ENCODE peak calls at places on chromosome 20, in seven cellular contexts. One of them, this sample, is unnamed.
A peak's percentile ranks its signal among the peaks of the same experiment; 100 is the strongest.

GRCh38 chr20:41231136-41231535 is 86.4 kb downstream of the ZHX3 start:
- DNase-seq in transverse colon: no peak
- DNase-seq in tibial nerve: no peak
- DNase-seq in A549: no peak
- DNase-seq in ovary: no peak
- DNase-seq in K562: no peak
- DNase-seq in HepG2: no peak
- DNase-seq in this sample: no peak

GRCh38 chr20:16290358-16290757 is 282.9 kb downstream of the KIF16B start:
- DNase-seq in transverse colon: no peak
- DNase-seq in tibial nerve: no peak
- DNase-seq in A549: no peak
- DNase-seq in ovary: no peak
- DNase-seq in K562: no peak
- DNase-seq in HepG2: no peak
- DNase-seq in this sample: no peak

GRCh38 chr20:50048420-50049166 is 64.4 kb downstream of the UBE2V1 start:
- DNase-seq in transverse colon: peak; percentile 46
- DNase-seq in tibial nerve: no peak
- DNase-seq in A549: no peak
- DNase-seq in ovary: no peak
- DNase-seq in K562: no peak
- DNase-seq in HepG2: no peak
- DNase-seq in this sample: no peak

GRCh38 chr20:44231713-44232468 is 15.2 kb upstream of the GDAP1L1 start:
- DNase-seq in transverse colon: no peak
- DNase-seq in tibial nerve: no peak
- DNase-seq in A549: peak; percentile 21
- DNase-seq in ovary: no peak
- DNase-seq in K562: no peak
- DNase-seq in HepG2: peak; percentile 49
- DNase-seq in this sample: no peak

GRCh38 chr20:2341336-2341735 is 39.4 kb upstream of the TGM6 start:
- DNase-seq in transverse colon: no peak
- DNase-seq in tibial nerve: no peak
- DNase-seq in A549: no peak
- DNase-seq in ovary: no peak
- DNase-seq in K562: no peak
- DNase-seq in HepG2: no peak
- DNase-seq in this sample: no peak

GRCh38 chr20:49287555-49288249 is 9.8 kb upstream of the ZNFX1 start:
- DNase-seq in transverse colon: no peak
- DNase-seq in tibial nerve: no peak
- DNase-seq in A549: no peak
- DNase-seq in ovary: no peak
- DNase-seq in K562: peak; percentile 60
- DNase-seq in HepG2: peak; percentile 61
- DNase-seq in this sample: no peak

GRCh38 chr20:10483691-10484090 is 48.6 kb downstream of the SLX4IP start:
- DNase-seq in transverse colon: no peak
- DNase-seq in tibial nerve: no peak
- DNase-seq in A549: no peak
- DNase-seq in ovary: no peak
- DNase-seq in K562: no peak
- DNase-seq in HepG2: no peak
- DNase-seq in this sample: no peak

GRCh38 chr20:58852559-58853271 is at the start of gene GNAS:
- DNase-seq in transverse colon: peak; percentile 62
- DNase-seq in tibial nerve: no peak
- DNase-seq in A549: peak; percentile 62
- DNase-seq in ovary: peak; percentile 40
- DNase-seq in K562: peak; percentile 35
- DNase-seq in HepG2: peak; percentile 21
- DNase-seq in this sample: no peak

GRCh38 chr20:48761023-48761785 is 66.6 kb downstream of the PREX1 start:
- DNase-seq in transverse colon: peak; percentile 57
- DNase-seq in tibial nerve: peak; percentile 28
- DNase-seq in A549: no peak
- DNase-seq in ovary: no peak
- DNase-seq in K562: no peak
- DNase-seq in HepG2: no peak
- DNase-seq in this sample: no peak

GRCh38 chr20:24981750-24982149 is 10.8 kb downstream of the APMAP start:
- DNase-seq in transverse colon: peak; percentile 39
- DNase-seq in tibial nerve: no peak
- DNase-seq in A549: no peak
- DNase-seq in ovary: no peak
- DNase-seq in K562: no peak
- DNase-seq in HepG2: no peak
- DNase-seq in this sample: no peak

GRCh38 chr20:49907405-49908257 is 7.7 kb downstream of the SPATA2 start:
- DNase-seq in transverse colon: no peak
- DNase-seq in tibial nerve: no peak
- DNase-seq in A549: no peak
- DNase-seq in ovary: no peak
- DNase-seq in K562: no peak
- DNase-seq in HepG2: no peak
- DNase-seq in this sample: no peak

GRCh38 chr20:49887251-49887827 is 28.0 kb downstream of the SPATA2 start:
- DNase-seq in transverse colon: no peak
- DNase-seq in tibial nerve: no peak
- DNase-seq in A549: no peak
- DNase-seq in ovary: no peak
- DNase-seq in K562: no peak
- DNase-seq in HepG2: no peak
- DNase-seq in this sample: no peak

GRCh38 chr20:32004963-32005362 is 5.3 kb upstream of the CCM2L start:
- DNase-seq in transverse colon: no peak
- DNase-seq in tibial nerve: no peak
- DNase-seq in A549: peak; percentile 35
- DNase-seq in ovary: no peak
- DNase-seq in K562: peak; percentile 33
- DNase-seq in HepG2: no peak
- DNase-seq in this sample: no peak

GRCh38 chr20:33522256-33522820 is 32.4 kb downstream of the CBFA2T2 start:
- DNase-seq in transverse colon: no peak
- DNase-seq in tibial nerve: no peak
- DNase-seq in A549: no peak
- DNase-seq in ovary: no peak
- DNase-seq in K562: peak; percentile 9
- DNase-seq in HepG2: no peak
- DNase-seq in this sample: no peak

GRCh38 chr20:23889775-23890187 is 10.2 kb upstream of the CST5 start:
- DNase-seq in transverse colon: peak; percentile 29
- DNase-seq in tibial nerve: no peak
- DNase-seq in A549: peak; percentile 68
- DNase-seq in ovary: no peak
- DNase-seq in K562: peak; percentile 65
- DNase-seq in HepG2: peak; percentile 74
- DNase-seq in this sample: no peak

GRCh38 chr20:32522525-32522774 is 62.7 kb downstream of the NOL4L start:
- DNase-seq in transverse colon: no peak
- DNase-seq in tibial nerve: no peak
- DNase-seq in A549: no peak
- DNase-seq in ovary: no peak
- DNase-seq in K562: no peak
- DNase-seq in HepG2: no peak
- DNase-seq in this sample: no peak

GRCh38 chr20:6388666-6389197 is 265.9 kb upstream of the FERMT1 start:
- DNase-seq in transverse colon: no peak
- DNase-seq in tibial nerve: no peak
- DNase-seq in A549: no peak
- DNase-seq in ovary: no peak
- DNase-seq in K562: no peak
- DNase-seq in HepG2: no peak
- DNase-seq in this sample: no peak

GRCh38 chr20:47466704-47467459 is 34.8 kb upstream of the NCOA3 start:
- DNase-seq in transverse colon: no peak
- DNase-seq in tibial nerve: no peak
- DNase-seq in A549: no peak
- DNase-seq in ovary: no peak
- DNase-seq in K562: no peak
- DNase-seq in HepG2: no peak
- DNase-seq in this sample: no peak

GRCh38 chr20:48689388-48689787 is 138.4 kb downstream of the PREX1 start:
- DNase-seq in transverse colon: no peak
- DNase-seq in tibial nerve: no peak
- DNase-seq in A549: no peak
- DNase-seq in ovary: no peak
- DNase-seq in K562: no peak
- DNase-seq in HepG2: no peak
- DNase-seq in this sample: no peak

GRCh38 chr20:47720636-47721427 is 64.4 kb downstream of the SULF2 start:
- DNase-seq in transverse colon: no peak
- DNase-seq in tibial nerve: no peak
- DNase-seq in A549: no peak
- DNase-seq in ovary: no peak
- DNase-seq in K562: no peak
- DNase-seq in HepG2: no peak
- DNase-seq in this sample: no peak

GRCh38 chr20:51175156-51175555 is 152.2 kb upstream of the KCNG1 start:
- DNase-seq in transverse colon: no peak
- DNase-seq in tibial nerve: no peak
- DNase-seq in A549: no peak
- DNase-seq in ovary: no peak
- DNase-seq in K562: no peak
- DNase-seq in HepG2: no peak
- DNase-seq in this sample: no peak

GRCh38 chr20:17648782-17649730 is 33.0 kb downstream of the RRBP1 start:
- DNase-seq in transverse colon: peak; percentile 69
- DNase-seq in tibial nerve: no peak
- DNase-seq in A549: peak; percentile 26
- DNase-seq in ovary: no peak
- DNase-seq in K562: no peak
- DNase-seq in HepG2: no peak
- DNase-seq in this sample: peak; percentile 60
- TF ChIP-seq CTCF in transverse colon: peak; percentile 20
- TF ChIP-seq CTCF in tibial nerve: no peak
- TF ChIP-seq CTCF in A549: peak; percentile 50
- TF ChIP-seq CTCF in ovary: no peak
- TF ChIP-seq CTCF in K562: peak; percentile 27
- TF ChIP-seq CTCF in HepG2: peak; percentile 61
- TF ChIP-seq CTCF in this sample: no peak

GRCh38 chr20:14711681-14712080 is 374.3 kb upstream of the FLRT3 start:
- DNase-seq in transverse colon: no peak
- DNase-seq in tibial nerve: no peak
- DNase-seq in A549: no peak
- DNase-seq in ovary: no peak
- DNase-seq in K562: no peak
- DNase-seq in HepG2: no peak
- DNase-seq in this sample: no peak

GRCh38 chr20:14710941-14711340 is 373.5 kb upstream of the FLRT3 start:
- DNase-seq in transverse colon: no peak
- DNase-seq in tibial nerve: no peak
- DNase-seq in A549: no peak
- DNase-seq in ovary: no peak
- DNase-seq in K562: no peak
- DNase-seq in HepG2: no peak
- DNase-seq in this sample: no peak

GRCh38 chr20:14715400-14715799 is 378.0 kb upstream of the FLRT3 start:
- DNase-seq in transverse colon: no peak
- DNase-seq in tibial nerve: no peak
- DNase-seq in A549: no peak
- DNase-seq in ovary: no peak
- DNase-seq in K562: no peak
- DNase-seq in HepG2: no peak
- DNase-seq in this sample: no peak

GRCh38 chr20:14709439-14709838 is 372.0 kb upstream of the FLRT3 start:
- DNase-seq in transverse colon: no peak
- DNase-seq in tibial nerve: no peak
- DNase-seq in A549: no peak
- DNase-seq in ovary: no peak
- DNase-seq in K562: no peak
- DNase-seq in HepG2: no peak
- DNase-seq in this sample: no peak

DNA sequence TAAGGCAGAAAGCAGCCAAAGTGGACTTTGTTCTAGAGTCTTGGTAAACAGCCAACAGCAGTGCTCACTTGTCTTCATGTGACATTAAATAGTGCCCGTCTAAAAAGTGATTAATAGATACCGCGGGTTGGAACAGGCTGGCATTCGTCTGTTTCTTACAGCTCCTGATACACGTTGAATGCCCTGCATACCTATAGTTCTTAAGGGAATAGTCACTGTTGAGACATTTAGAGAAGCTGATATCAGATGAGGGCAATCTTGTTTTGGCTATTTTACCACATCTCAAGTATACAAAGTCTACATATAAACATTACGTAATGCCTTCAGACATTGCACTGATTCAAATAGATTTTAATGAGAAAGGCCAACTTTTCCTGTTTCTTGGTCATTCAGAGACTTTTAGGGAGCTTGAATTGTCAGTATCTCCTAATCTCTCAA is 374.9 kb upstream of the FLRT3 start:
- DNase-seq in transverse colon: no peak
- DNase-seq in tibial nerve: no peak
- DNase-seq in A549: peak; percentile 90
- DNase-seq in ovary: no peak
- DNase-seq in K562: no peak
- DNase-seq in HepG2: no peak
- DNase-seq in this sample: no peak
- TF ChIP-seq EP300 in transverse colon: no peak
- TF ChIP-seq EP300 in tibial nerve: no peak
- TF ChIP-seq EP300 in A549: peak; percentile 87
- TF ChIP-seq EP300 in ovary: no peak
- TF ChIP-seq EP300 in K562: no peak
- TF ChIP-seq EP300 in HepG2: no peak
- TF ChIP-seq EP300 in this sample: no peak

DNA sequence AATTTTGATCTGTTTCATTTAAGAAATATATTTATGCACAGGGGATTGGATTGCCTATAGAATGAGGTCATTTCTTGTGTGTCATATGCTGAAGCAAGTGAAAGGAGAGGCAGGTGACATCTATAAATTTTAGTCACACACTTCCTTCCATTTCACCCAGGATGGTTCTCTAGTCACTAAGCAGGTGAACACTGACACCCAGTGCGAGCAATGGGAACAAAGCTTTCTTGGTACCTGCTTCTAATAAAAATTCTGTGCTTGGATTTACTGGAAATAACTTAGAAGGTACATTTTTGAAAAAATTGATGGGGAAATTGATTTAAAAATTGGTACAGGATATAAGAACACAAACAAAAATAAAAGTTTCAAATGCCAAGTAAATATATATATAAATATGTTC is 66.9 kb upstream of the MC3R start:
- DNase-seq in transverse colon: peak; percentile 10
- DNase-seq in tibial nerve: no peak
- DNase-seq in A549: no peak
- DNase-seq in ovary: no peak
- DNase-seq in K562: no peak
- DNase-seq in HepG2: no peak
- DNase-seq in this sample: no peak
- TF ChIP-seq CTCF in transverse colon: no peak
- TF ChIP-seq CTCF in tibial nerve: peak; percentile 22
- TF ChIP-seq CTCF in A549: no peak
- TF ChIP-seq CTCF in ovary: no peak
- TF ChIP-seq CTCF in K562: no peak
- TF ChIP-seq CTCF in HepG2: peak; percentile 38
- TF ChIP-seq CTCF in this sample: no peak

GRCh38 chr20:54773643-54774000 is 298.2 kb downstream of the DOK5 start:
- DNase-seq in transverse colon: no peak
- DNase-seq in tibial nerve: no peak
- DNase-seq in A549: no peak
- DNase-seq in ovary: no peak
- DNase-seq in K562: no peak
- DNase-seq in HepG2: no peak
- DNase-seq in this sample: no peak
- TF ChIP-seq EP300 in transverse colon: no peak
- TF ChIP-seq EP300 in tibial nerve: no peak
- TF ChIP-seq EP300 in A549: no peak
- TF ChIP-seq EP300 in ovary: no peak
- TF ChIP-seq EP300 in K562: no peak
- TF ChIP-seq EP300 in HepG2: no peak
- TF ChIP-seq EP300 in this sample: no peak

GRCh38 chr20:711526-711925 is 35.9 kb upstream of the SCRT2 start:
- DNase-seq in transverse colon: no peak
- DNase-seq in tibial nerve: no peak
- DNase-seq in A549: no peak
- DNase-seq in ovary: no peak
- DNase-seq in K562: no peak
- DNase-seq in HepG2: no peak
- DNase-seq in this sample: peak; percentile 24
- TF ChIP-seq CTCF in transverse colon: no peak
- TF ChIP-seq CTCF in tibial nerve: no peak
- TF ChIP-seq CTCF in A549: no peak
- TF ChIP-seq CTCF in ovary: no peak
- TF ChIP-seq CTCF in K562: no peak
- TF ChIP-seq CTCF in HepG2: no peak
- TF ChIP-seq CTCF in this sample: no peak

This sample was measured in suprapubic skin.